ENCODE peak calls at places on chromosomes 3 and 15, in seven cellular contexts. R is body of pancreas, Y is heart left ventricle, D is H54, S is A549, F is ovary, N is HCT116. T is an unnamed sample.
A peak's percentile ranks its signal among the peaks of the same experiment; 100 is the strongest.

GRCh38 chr15:39198044-39198625 is 382.7 kb upstream of the THBS1 start:
- DNase-seq in N (no peak), F (no peak), D (no peak), R (no peak), S (no peak), Y (no peak), T (no peak)

GRCh38 chr15:89492111-89492641 is 4.2 kb downstream of the RHCG start:
- DNase-seq in N (no peak), F (no peak), R (no peak), S (peak; percentile 73), Y (no peak), D (no peak), T (no peak)

GRCh38 chr3:126060613-126061145 is 23.2 kb downstream of the SLC41A3 start:
- DNase-seq in N (no peak), Y (no peak), D (no peak), S (no peak), F (no peak), R (no peak), T (no peak)

GRCh38 chr3:76222115-76222652 is 436.8 kb upstream of the ZNF717 start:
- DNase-seq in N (no peak), R (no peak), S (no peak), Y (no peak), F (no peak), D (no peak), T (no peak)

GRCh38 chr3:22089284-22089683 is 338.3 kb upstream of the ZNF385D start:
- DNase-seq in N (no peak), S (peak; percentile 6), D (no peak), F (no peak), Y (no peak), R (peak; percentile 49), T (peak; percentile 3)

GRCh38 chr3:52636673-52637072 is 49.0 kb downstream of the PBRM1 start:
- DNase-seq in S (no peak), N (peak; percentile 19), Y (no peak), D (no peak), R (no peak), F (no peak), T (no peak)

GRCh38 chr15:90402230-90402629 is 14.2 kb downstream of the IQGAP1 start:
- DNase-seq in F (no peak), N (peak; percentile 54), R (peak; percentile 52), Y (peak; percentile 45), S (no peak), D (no peak), T (no peak)

GRCh38 chr15:90033448-90033847 is 32.3 kb downstream of the ZNF710 start:
- DNase-seq in R (no peak), N (no peak), Y (no peak), S (no peak), D (no peak), F (no peak), T (no peak)

GRCh38 chr3:42556089-42556632 is 25.6 kb downstream of the SEC22C start:
- DNase-seq in S (no peak), D (no peak), N (no peak), R (no peak), Y (no peak), F (no peak), T (no peak)

GRCh38 chr3:121651684-121652083 is 9.0 kb downstream of the HCLS1 start:
- DNase-seq in S (no peak), N (no peak), D (no peak), F (no peak), Y (no peak), R (no peak), T (peak; percentile 67)

GRCh38 chr15:36742696-36743095 is 163.3 kb downstream of the CDIN1 start:
- DNase-seq in R (no peak), Y (no peak), F (no peak), D (no peak), N (no peak), S (no peak), T (no peak)

GRCh38 chr3:40690696-40691597 is 166.2 kb downstream of the ZNF621 start:
- DNase-seq in Y (peak; percentile 88), S (no peak), N (no peak), D (no peak), F (peak; percentile 71), R (peak; percentile 37), T (no peak)

GRCh38 chr3:194640829-194641228 is 7.6 kb upstream of the TMEM44 start:
- DNase-seq in Y (no peak), N (peak; percentile 8), D (no peak), R (no peak), S (no peak), F (no peak), T (peak; percentile 66)

GRCh38 chr15:60523056-60523455 is 44.1 kb upstream of the ICE2 start:
- DNase-seq in F (no peak), N (no peak), Y (no peak), R (no peak), S (no peak), D (no peak), T (no peak)

GRCh38 chr3:22013641-22014040 is 262.6 kb upstream of the ZNF385D start:
- DNase-seq in Y (no peak), D (no peak), R (no peak), F (no peak), N (no peak), S (no peak), T (no peak)

GRCh38 chr15:57183041-57183440 is 193.3 kb upstream of the CGNL1 start:
- DNase-seq in N (no peak), Y (no peak), R (no peak), D (no peak), S (no peak), F (no peak), T (no peak)
- TF ChIP-seq POLR2A in N (no peak), Y (no peak), R (no peak), D (no peak), S (no peak), F (no peak), T (no peak)

DNA sequence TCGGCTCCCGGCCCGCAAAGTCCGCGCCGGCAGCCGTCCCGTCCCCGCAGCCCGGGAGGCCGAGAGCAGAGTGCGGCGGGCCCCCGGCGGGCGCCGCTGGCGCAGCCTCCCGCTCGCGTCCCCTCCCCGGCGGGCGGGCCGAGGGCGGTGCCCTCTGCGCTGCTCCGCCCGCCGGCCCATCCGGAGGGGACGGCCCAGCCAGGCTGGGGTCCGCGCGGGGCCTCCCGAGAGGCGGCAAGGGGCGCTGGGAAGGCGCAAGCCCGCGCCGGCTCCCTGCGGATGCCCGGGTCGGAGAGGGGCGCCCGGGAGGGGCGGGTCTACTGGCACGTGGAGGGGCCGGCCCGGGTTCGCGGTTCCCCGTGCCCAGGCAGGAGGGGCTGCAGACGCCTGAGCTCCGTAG is at the start of the genes CLCN2 and POLR2H:
- DNase-seq in F (peak; percentile 83), N (no peak), D (peak; percentile 65), R (peak; percentile 47), S (no peak), Y (peak; percentile 72), T (peak; percentile 58)
- TF ChIP-seq POLR2A in F (peak; percentile 82), N (no peak), D (peak; percentile 63), R (no peak), S (peak; percentile 54), Y (no peak), T (peak; percentile 37)

DNA sequence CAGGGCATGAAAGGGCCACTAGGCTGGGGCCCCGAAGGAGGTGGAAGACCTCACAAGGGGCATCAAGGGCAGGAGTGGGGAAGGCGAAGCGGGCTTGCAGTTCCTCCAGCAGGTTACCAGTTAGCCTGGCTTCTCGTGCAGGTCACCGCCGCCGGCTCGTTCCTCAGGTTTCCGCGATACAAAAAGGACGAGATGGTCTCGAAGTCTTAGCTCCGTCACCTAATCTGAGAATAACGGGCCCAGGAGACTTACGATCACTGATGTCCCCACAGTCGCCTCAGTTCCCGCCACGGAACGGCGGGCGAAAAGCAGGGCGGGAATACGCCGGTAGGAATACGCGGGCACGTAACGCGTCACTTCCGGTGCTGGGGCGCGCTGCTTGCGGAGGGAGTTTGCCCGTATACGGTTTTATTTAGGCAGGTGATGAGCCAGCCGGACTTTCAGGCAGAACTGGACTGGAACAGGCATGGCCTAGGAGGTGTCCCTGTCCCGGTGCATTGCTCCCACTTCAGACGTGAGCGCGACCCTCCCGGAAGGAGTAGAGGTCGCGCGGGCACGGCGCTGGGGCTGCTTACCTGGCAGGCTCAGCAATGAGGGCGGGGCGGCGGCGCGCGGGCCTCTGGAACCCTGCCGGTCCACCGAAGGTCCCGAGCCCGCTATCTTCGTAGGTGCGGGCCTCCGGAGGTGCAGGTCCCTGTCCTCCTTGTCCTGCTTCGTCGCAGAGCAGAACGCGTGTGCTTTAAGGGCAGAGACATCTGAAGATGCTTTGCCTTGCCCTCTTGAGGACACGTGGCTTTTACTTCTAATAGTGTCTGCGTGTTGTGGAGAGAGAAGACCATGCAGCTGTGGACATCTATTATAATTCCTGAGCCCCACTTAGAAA is at the start of gene RFC4:
- DNase-seq in F (peak; percentile 83), D (peak; percentile 87), Y (peak; percentile 90), S (peak; percentile 63), R (peak; percentile 84), N (no peak), T (peak; percentile 93)
- TF ChIP-seq POLR2A in F (peak; percentile 34), D (peak; percentile 75), Y (no peak), S (peak; percentile 69), R (peak; percentile 70), N (peak; percentile 88), T (peak; percentile 94)

DNA sequence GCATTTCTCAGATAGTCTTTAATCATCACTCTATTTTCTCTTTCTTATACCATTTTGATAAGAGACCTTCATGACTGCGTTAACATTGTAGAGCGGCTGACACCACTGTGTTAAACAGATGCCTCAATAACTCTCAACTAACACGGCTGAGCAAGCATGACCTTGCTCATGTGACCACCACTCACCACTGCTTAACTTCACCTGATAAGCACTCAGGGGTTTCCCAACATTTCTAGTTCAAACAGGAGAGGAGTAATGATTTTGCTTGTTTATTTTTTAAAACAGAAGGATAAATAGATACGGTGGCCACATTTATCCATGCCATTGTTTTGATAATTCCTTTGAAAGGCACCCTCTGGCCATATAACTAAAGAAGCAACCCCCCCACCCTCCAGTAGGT is 37.7 kb upstream of the TMEM45A start:
- DNase-seq in S (no peak), D (no peak), R (peak; percentile 14), Y (no peak), N (no peak), F (no peak), T (peak; percentile 9)
- TF ChIP-seq POLR2A in S (no peak), D (no peak), R (no peak), Y (no peak), N (no peak), F (no peak), T (no peak)

DNA sequence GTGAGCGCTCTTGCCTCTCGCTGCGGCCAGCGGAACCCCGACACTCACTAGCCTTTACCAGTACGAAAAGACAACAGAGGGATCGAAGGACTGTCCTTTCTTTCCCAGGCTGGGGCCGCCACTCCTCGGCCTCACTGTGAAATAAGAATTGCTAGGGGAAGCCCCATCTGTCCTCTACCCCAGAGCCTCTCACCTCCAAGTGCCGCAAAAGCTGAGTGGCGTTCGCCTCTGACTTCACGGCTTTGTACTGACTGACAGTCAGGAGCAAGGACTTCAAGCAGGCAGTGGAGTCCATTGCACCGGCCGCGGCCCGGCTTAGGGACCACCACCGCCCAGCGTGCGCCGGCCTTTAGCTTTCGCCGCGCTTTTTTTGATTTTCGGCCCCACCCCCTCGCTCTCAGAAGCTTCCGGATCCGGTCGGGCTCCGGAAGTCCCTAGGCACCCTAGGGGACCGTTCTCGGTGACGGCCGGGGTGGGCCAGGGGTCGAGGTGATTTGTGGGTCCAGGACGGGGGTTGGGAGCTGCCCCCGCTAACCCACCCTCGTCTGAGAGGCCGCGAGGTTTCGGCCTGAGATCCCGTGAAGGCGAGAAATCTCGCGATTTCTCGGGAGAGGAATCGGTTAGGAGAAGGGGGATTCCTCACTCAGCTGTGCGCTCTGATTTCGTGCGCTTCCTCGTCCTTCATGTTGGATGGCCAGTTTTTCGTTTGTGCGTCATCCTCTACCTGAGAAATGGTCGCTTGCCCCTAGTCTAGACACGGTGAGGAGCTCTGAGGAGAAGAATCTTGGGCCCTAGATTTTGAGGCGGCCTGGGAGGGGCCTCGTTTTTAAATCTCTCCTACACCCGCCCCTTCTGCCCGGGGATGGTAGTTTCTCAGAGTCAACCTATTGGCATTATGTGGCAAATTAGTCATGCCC is at the start of the genes CIP2A and DZIP3:
- DNase-seq in F (peak; percentile 90), Y (peak; percentile 91), R (peak; percentile 81), N (peak; percentile 91), D (peak; percentile 73), S (peak; percentile 82), T (peak; percentile 89)
- TF ChIP-seq POLR2A in F (peak; percentile 55), Y (no peak), R (peak; percentile 84), N (peak; percentile 94), D (peak; percentile 66), S (peak; percentile 91), T (peak; percentile 84)